ENCODE peak calls at places on chromosome 15, in six cellular contexts. J, V, D, P, Y and A are unnamed samples.

GRCh38 chr15:57018151-57018550 is 99.7 kb downstream of the TCF12 start:
- DNase-seq in J (no peak), V (no peak), D (no peak), P (no peak), Y (no peak), A (no peak)

GRCh38 chr15:73225358-73226015 is 143.3 kb downstream of the HCN4 start:
- DNase-seq in J (no peak), V (no peak), D (peak; percentile 70), P (no peak), Y (no peak), A (peak; percentile 0)

GRCh38 chr15:72758195-72758594 is 25.4 kb downstream of the ADPGK start:
- DNase-seq in J (no peak), V (peak; percentile 98), D (no peak), P (no peak), Y (no peak), A (no peak)

GRCh38 chr15:80804970-80805495 is 25.9 kb downstream of the CEMIP start:
- DNase-seq in J (no peak), V (no peak), D (no peak), P (no peak), Y (no peak), A (no peak)

GRCh38 chr15:39333393-39333792 is 247.5 kb upstream of the THBS1 start:
- DNase-seq in J (no peak), V (no peak), D (no peak), P (no peak), Y (no peak), A (no peak)

GRCh38 chr15:29103825-29104565 is 165.6 kb downstream of the NSMCE3 start:
- DNase-seq in J (peak; percentile 70), V (peak; percentile 78), D (peak; percentile 97), P (no peak), Y (peak; percentile 57), A (peak; percentile 27)

GRCh38 chr15:100194955-100195354 is 146.8 kb downstream of the ADAMTS17 start:
- DNase-seq in J (no peak), V (no peak), D (peak; percentile 36), P (no peak), Y (no peak), A (no peak)

GRCh38 chr15:22884344-22884743 is 45.9 kb downstream of the NIPA2 start:
- DNase-seq in J (no peak), V (no peak), D (peak; percentile 70), P (no peak), Y (no peak), A (no peak)

GRCh38 chr15:28989239-28989830 is 103.6 kb downstream of the APBA2 start:
- DNase-seq in J (no peak), V (no peak), D (peak; percentile 71), P (no peak), Y (no peak), A (no peak)

GRCh38 chr15:44028349-44028748 is 166.7 kb downstream of the FRMD5 start:
- DNase-seq in J (no peak), V (peak; percentile 60), D (no peak), P (no peak), Y (no peak), A (no peak)
- H3K27ac ChIP-seq in J (no peak overlapping the region), V (no peak overlapping the region), D (no peak overlapping the region), P (no peak overlapping the region), Y (no peak overlapping the region), A (no peak overlapping the region)

GRCh38 chr15:50959717-50960116 is 51.2 kb downstream of the AP4E1 start:
- DNase-seq in J (no peak), V (no peak), D (no peak), P (no peak), Y (no peak), A (no peak)
- H3K9me3 ChIP-seq in J (peaks cover 29% of the 10 kb centered on the region), V (no peaks in the 10 kb centered on the region), D (peaks cover 61% of the 10 kb centered on the region), P (no peaks in the 10 kb centered on the region), Y (peaks cover 44% of the 10 kb centered on the region), A (peaks cover 11% of the 10 kb centered on the region)

GRCh38 chr15:58119016-58119415 is 19.2 kb upstream of the AQP9 start:
- DNase-seq in J (no peak), V (no peak), D (no peak), P (no peak), Y (no peak), A (no peak)
- H3K4me1 ChIP-seq in J (no peaks in the 10 kb centered on the region), V (no peaks in the 10 kb centered on the region), D (no peaks in the 10 kb centered on the region), P (no peaks in the 10 kb centered on the region), Y (no peaks in the 10 kb centered on the region), A (no peaks in the 10 kb centered on the region)

GRCh38 chr15:42499888-42500609 is 4.6 kb downstream of the SNAP23 start:
- DNase-seq in J (no peak), V (no peak), D (no peak), P (no peak), Y (no peak), A (no peak)
- H3K27ac ChIP-seq in J (no peak overlapping the region), V (peak overlapping the region; percentile 5), D (no peak overlapping the region), P (peak overlapping the region; percentile 87), Y (peak overlapping the region; percentile 61), A (no peak overlapping the region)

GRCh38 chr15:20351448-20351961 is 190.1 kb downstream of the GOLGA6L6 start:
- DNase-seq in J (no peak), V (no peak), D (peak; percentile 48), P (no peak), Y (no peak), A (no peak)
- H3K9me3 ChIP-seq in J (peaks cover 33% of the 10 kb centered on the region), V (peaks cover 16% of the 10 kb centered on the region), D (peaks cover 99% of the 10 kb centered on the region), P (no peaks in the 10 kb centered on the region), Y (peaks cover 8% of the 10 kb centered on the region), A (no peaks in the 10 kb centered on the region)

GRCh38 chr15:89112341-89112971 is 24.2 kb downstream of the ABHD2 start:
- DNase-seq in J (no peak), V (peak; percentile 83), D (no peak), P (no peak), Y (peak; percentile 51), A (no peak)

GRCh38 chr15:89113263-89113662 is 25.0 kb downstream of the ABHD2 start:
- DNase-seq in J (no peak), V (no peak), D (no peak), P (no peak), Y (no peak), A (no peak)

GRCh38 chr15:89116404-89116803 is 28.1 kb downstream of the ABHD2 start:
- DNase-seq in J (no peak), V (peak; percentile 66), D (no peak), P (no peak), Y (peak; percentile 51), A (no peak)

GRCh38 chr15:89115547-89115946 is 27.3 kb downstream of the ABHD2 start:
- DNase-seq in J (no peak), V (peak; percentile 33), D (peak; percentile 56), P (no peak), Y (no peak), A (no peak)

GRCh38 chr15:89114974-89115373 is 26.7 kb downstream of the ABHD2 start:
- DNase-seq in J (no peak), V (peak; percentile 80), D (no peak), P (no peak), Y (peak; percentile 54), A (no peak)
- H3K4me1 ChIP-seq in J (peaks cover 90% of the 10 kb centered on the region), V (peaks cover 9% of the 10 kb centered on the region), D (peaks cover 3% of the 10 kb centered on the region), P (peaks cover 79% of the 10 kb centered on the region), Y (peaks cover 98% of the 10 kb centered on the region), A (no peaks in the 10 kb centered on the region)

DNA sequence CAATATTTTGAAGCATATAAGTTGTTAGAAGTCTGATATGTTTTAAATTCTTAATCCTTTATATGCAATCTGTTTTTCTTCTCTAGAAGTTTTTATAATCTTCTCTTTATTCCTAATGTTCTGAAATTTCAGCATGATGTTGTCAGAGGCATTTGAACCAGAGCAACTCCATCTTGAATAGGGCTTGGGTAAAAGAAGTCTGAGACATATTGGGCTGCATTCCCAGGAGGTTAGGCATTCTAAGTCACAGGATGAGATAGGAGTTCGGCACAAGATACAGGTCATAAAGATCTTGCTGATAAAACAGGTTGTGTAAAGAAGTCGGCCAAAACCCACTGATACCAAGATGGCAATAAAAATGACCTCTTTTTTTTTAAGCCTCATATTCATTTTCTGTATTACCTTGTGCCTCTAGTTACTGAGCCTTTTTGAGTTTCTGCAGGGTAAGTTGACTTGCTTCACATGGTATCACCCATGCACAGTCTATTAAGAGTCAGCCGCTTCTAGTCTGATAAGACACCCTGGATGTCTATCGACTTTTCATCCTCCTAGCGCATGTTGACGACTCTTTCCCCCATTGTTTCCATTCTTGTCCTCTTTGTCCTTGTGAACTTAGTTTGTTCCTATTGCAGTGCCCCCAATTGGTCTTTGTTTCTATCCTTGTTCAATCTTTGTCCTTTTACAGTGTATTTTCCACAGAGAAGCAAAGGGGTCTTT is 80.8 kb upstream of the RNU6-1 start:
- DNase-seq in J (no peak), V (no peak), D (no peak), P (no peak), Y (no peak), A (no peak)
- H3K27ac ChIP-seq in J (no peak overlapping the region), V (no peak overlapping the region), D (no peak overlapping the region), P (no peak overlapping the region), Y (no peak overlapping the region), A (no peak overlapping the region)